ENCODE peak calls at places on chromosome 7, in eight cellular contexts. B is hepatic stellate cell, M is GM12892, U is B cell, F is amniotic epithelial cell, A is GM20000, Z is astrocyte, C is dorsolateral prefrontal cortex. I is an unnamed sample.
A peak's percentile ranks its signal among the peaks of the same experiment; 100 is the strongest.

GRCh38 chr7:45599851-45600706 is 25.9 kb downstream of the ADCY1 start:
- DNase-seq in B (no peak), M (no peak), U (no peak), F (no peak), A (no peak), Z (no peak), C (peak; percentile 2), I (no peak)

GRCh38 chr7:41584746-41585145 is 118.1 kb downstream of the INHBA start:
- DNase-seq in B (no peak), M (no peak), U (no peak), F (peak; percentile 55), A (no peak), Z (no peak), C (no peak), I (no peak)

GRCh38 chr7:66952343-66953043 is 31.5 kb downstream of the TMEM248 start:
- DNase-seq in B (peak; percentile 66), M (no peak), U (no peak), F (peak; percentile 75), A (no peak), Z (peak; percentile 54), C (no peak), I (no peak)

GRCh38 chr7:193538-194256 is 1.3 kb downstream of the FAM20C start:
- DNase-seq in B (no peak), M (no peak), U (no peak), F (peak; percentile 10), A (no peak), Z (no peak), C (peak; percentile 27), I (no peak)

GRCh38 chr7:27190284-27190748 is 5.3 kb upstream of the HOXA11 start:
- DNase-seq in B (no peak), M (no peak), U (no peak), F (no peak), A (no peak), Z (no peak), C (no peak), I (no peak)

GRCh38 chr7:41996381-41997035 is 240.5 kb downstream of the GLI3 start:
- DNase-seq in B (peak; percentile 16), M (no peak), U (no peak), F (peak; percentile 74), A (no peak), Z (peak; percentile 81), C (no peak), I (no peak)

GRCh38 chr7:30974605-30975256 is 11.0 kb downstream of the GHRHR start:
- DNase-seq in B (peak; percentile 49), M (peak; percentile 71), U (peak; percentile 24), F (peak; percentile 37), A (peak; percentile 87), Z (peak; percentile 18), C (no peak), I (peak; percentile 60)

GRCh38 chr7:39186671-39187070 is 209.0 kb downstream of the POU6F2 start:
- DNase-seq in B (no peak), M (no peak), U (no peak), F (no peak), A (no peak), Z (no peak), C (no peak), I (no peak)

GRCh38 chr7:116706668-116707126 is 34.7 kb downstream of the MET start:
- DNase-seq in B (no peak), M (no peak), U (no peak), F (peak; percentile 52), A (no peak), Z (peak; percentile 63), C (no peak), I (no peak)

GRCh38 chr7:79282051-79282694 is 171.3 kb downstream of the MAGI2 start:
- DNase-seq in B (no peak), M (no peak), U (no peak), F (peak; percentile 83), A (no peak), Z (peak; percentile 59), C (peak; percentile 50), I (no peak)

GRCh38 chr7:34227525-34227924 is 322.2 kb downstream of the BMPER start:
- DNase-seq in B (no peak), M (no peak), U (no peak), F (no peak), A (no peak), Z (no peak), C (no peak), I (no peak)

GRCh38 chr7:44379366-44380178 is 54.2 kb upstream of the CAMK2B start:
- DNase-seq in B (no peak), M (no peak), U (no peak), F (peak; percentile 28), A (no peak), Z (no peak), C (no peak), I (peak; percentile 44)

GRCh38 chr7:114419441-114420107 is 5.0 kb downstream of the FOXP2 start:
- DNase-seq in B (no peak), M (no peak), U (no peak), F (no peak), A (no peak), Z (peak; percentile 23), C (no peak), I (no peak)

GRCh38 chr7:103781409-103781808 is 208.0 kb downstream of the RELN start:
- DNase-seq in B (no peak), M (no peak), U (no peak), F (no peak), A (no peak), Z (no peak), C (no peak), I (no peak)